ENCODE peak calls at places on chromosomes 3 and 15, in six cellular contexts. One of them, this sample, is unnamed.
A peak's percentile ranks its signal among the peaks of the same experiment; 100 is the strongest.

GRCh38 chr3:31531465-31531991 is 1.2 kb upstream of the STT3B start:
- DNase-seq in activated CD4-positive, alpha-beta T cell treated with anti-CD3 and anti-CD28 coated beads, Interleukin-2, amount 10 ng/mL, durations not matched to agents 7 days and 5 days: no peak
- DNase-seq in cerebellum: no peak
- DNase-seq in H9: no peak
- DNase-seq in stimulated activated CD4-positive, alpha-beta T cell treated with anti-CD3 and anti-CD28 coated beads, Interleukin-1b, Interleukin-23, amount 100 ng/mL, for 1 hour: no peak
- DNase-seq in HTR-8/SVneo: no peak
- DNase-seq in this sample: no peak

GRCh38 chr3:128432898-128433629 is 33.6 kb downstream of the DNAJB8 start:
- DNase-seq in activated CD4-positive, alpha-beta T cell treated with anti-CD3 and anti-CD28 coated beads, Interleukin-2, amount 10 ng/mL, durations not matched to agents 7 days and 5 days: no peak
- DNase-seq in cerebellum: no peak
- DNase-seq in H9: peak; percentile 74
- DNase-seq in stimulated activated CD4-positive, alpha-beta T cell treated with anti-CD3 and anti-CD28 coated beads, Interleukin-1b, Interleukin-23, amount 100 ng/mL, for 1 hour: no peak
- DNase-seq in HTR-8/SVneo: no peak
- DNase-seq in this sample: no peak

GRCh38 chr3:186418601-186419238 is 56.7 kb upstream of the DGKG start:
- DNase-seq in activated CD4-positive, alpha-beta T cell treated with anti-CD3 and anti-CD28 coated beads, Interleukin-2, amount 10 ng/mL, durations not matched to agents 7 days and 5 days: no peak
- DNase-seq in cerebellum: no peak
- DNase-seq in H9: peak; percentile 46
- DNase-seq in stimulated activated CD4-positive, alpha-beta T cell treated with anti-CD3 and anti-CD28 coated beads, Interleukin-1b, Interleukin-23, amount 100 ng/mL, for 1 hour: no peak
- DNase-seq in HTR-8/SVneo: no peak
- DNase-seq in this sample: no peak

GRCh38 chr15:25136119-25136518 is 181.3 kb downstream of the SNRPN start:
- DNase-seq in activated CD4-positive, alpha-beta T cell treated with anti-CD3 and anti-CD28 coated beads, Interleukin-2, amount 10 ng/mL, durations not matched to agents 7 days and 5 days: no peak
- DNase-seq in cerebellum: no peak
- DNase-seq in H9: no peak
- DNase-seq in stimulated activated CD4-positive, alpha-beta T cell treated with anti-CD3 and anti-CD28 coated beads, Interleukin-1b, Interleukin-23, amount 100 ng/mL, for 1 hour: no peak
- DNase-seq in HTR-8/SVneo: no peak
- DNase-seq in this sample: peak; percentile 1

GRCh38 chr3:11306815-11307589 is 34.8 kb downstream of the ATG7 start:
- DNase-seq in activated CD4-positive, alpha-beta T cell treated with anti-CD3 and anti-CD28 coated beads, Interleukin-2, amount 10 ng/mL, durations not matched to agents 7 days and 5 days: peak; percentile 46
- DNase-seq in cerebellum: no peak
- DNase-seq in H9: no peak
- DNase-seq in stimulated activated CD4-positive, alpha-beta T cell treated with anti-CD3 and anti-CD28 coated beads, Interleukin-1b, Interleukin-23, amount 100 ng/mL, for 1 hour: no peak
- DNase-seq in HTR-8/SVneo: no peak
- DNase-seq in this sample: no peak

GRCh38 chr3:183555541-183556081 is at the start of gene KLHL6:
- DNase-seq in activated CD4-positive, alpha-beta T cell treated with anti-CD3 and anti-CD28 coated beads, Interleukin-2, amount 10 ng/mL, durations not matched to agents 7 days and 5 days: peak; percentile 79
- DNase-seq in cerebellum: no peak
- DNase-seq in H9: no peak
- DNase-seq in stimulated activated CD4-positive, alpha-beta T cell treated with anti-CD3 and anti-CD28 coated beads, Interleukin-1b, Interleukin-23, amount 100 ng/mL, for 1 hour: peak; percentile 32
- DNase-seq in HTR-8/SVneo: no peak
- DNase-seq in this sample: no peak

GRCh38 chr3:50630394-50630793 is 13.4 kb downstream of the MAPKAPK3 start:
- DNase-seq in activated CD4-positive, alpha-beta T cell treated with anti-CD3 and anti-CD28 coated beads, Interleukin-2, amount 10 ng/mL, durations not matched to agents 7 days and 5 days: no peak
- DNase-seq in cerebellum: no peak
- DNase-seq in H9: no peak
- DNase-seq in stimulated activated CD4-positive, alpha-beta T cell treated with anti-CD3 and anti-CD28 coated beads, Interleukin-1b, Interleukin-23, amount 100 ng/mL, for 1 hour: no peak
- DNase-seq in HTR-8/SVneo: no peak
- DNase-seq in this sample: no peak

GRCh38 chr15:27342991-27343390 is 372.0 kb downstream of the GABRG3 start:
- DNase-seq in activated CD4-positive, alpha-beta T cell treated with anti-CD3 and anti-CD28 coated beads, Interleukin-2, amount 10 ng/mL, durations not matched to agents 7 days and 5 days: no peak
- DNase-seq in cerebellum: no peak
- DNase-seq in H9: no peak
- DNase-seq in stimulated activated CD4-positive, alpha-beta T cell treated with anti-CD3 and anti-CD28 coated beads, Interleukin-1b, Interleukin-23, amount 100 ng/mL, for 1 hour: no peak
- DNase-seq in HTR-8/SVneo: no peak
- DNase-seq in this sample: peak; percentile 15

GRCh38 chr3:45537960-45538640 is 56.5 kb upstream of the LIMD1 start:
- DNase-seq in activated CD4-positive, alpha-beta T cell treated with anti-CD3 and anti-CD28 coated beads, Interleukin-2, amount 10 ng/mL, durations not matched to agents 7 days and 5 days: no peak
- DNase-seq in cerebellum: no peak
- DNase-seq in H9: no peak
- DNase-seq in stimulated activated CD4-positive, alpha-beta T cell treated with anti-CD3 and anti-CD28 coated beads, Interleukin-1b, Interleukin-23, amount 100 ng/mL, for 1 hour: no peak
- DNase-seq in HTR-8/SVneo: no peak
- DNase-seq in this sample: no peak

GRCh38 chr3:133825969-133826727 is 20.5 kb downstream of the SRPRB start:
- DNase-seq in activated CD4-positive, alpha-beta T cell treated with anti-CD3 and anti-CD28 coated beads, Interleukin-2, amount 10 ng/mL, durations not matched to agents 7 days and 5 days: no peak
- DNase-seq in cerebellum: no peak
- DNase-seq in H9: no peak
- DNase-seq in stimulated activated CD4-positive, alpha-beta T cell treated with anti-CD3 and anti-CD28 coated beads, Interleukin-1b, Interleukin-23, amount 100 ng/mL, for 1 hour: no peak
- DNase-seq in HTR-8/SVneo: no peak
- DNase-seq in this sample: no peak

GRCh38 chr15:92650966-92651365 is 4.6 kb downstream of the FAM174B start:
- DNase-seq in activated CD4-positive, alpha-beta T cell treated with anti-CD3 and anti-CD28 coated beads, Interleukin-2, amount 10 ng/mL, durations not matched to agents 7 days and 5 days: no peak
- DNase-seq in cerebellum: no peak
- DNase-seq in H9: no peak
- DNase-seq in stimulated activated CD4-positive, alpha-beta T cell treated with anti-CD3 and anti-CD28 coated beads, Interleukin-1b, Interleukin-23, amount 100 ng/mL, for 1 hour: no peak
- DNase-seq in HTR-8/SVneo: no peak
- DNase-seq in this sample: no peak

GRCh38 chr3:127209840-127210653 is 17.1 kb downstream of the PRR23E start:
- DNase-seq in activated CD4-positive, alpha-beta T cell treated with anti-CD3 and anti-CD28 coated beads, Interleukin-2, amount 10 ng/mL, durations not matched to agents 7 days and 5 days: no peak
- DNase-seq in cerebellum: no peak
- DNase-seq in H9: peak; percentile 21
- DNase-seq in stimulated activated CD4-positive, alpha-beta T cell treated with anti-CD3 and anti-CD28 coated beads, Interleukin-1b, Interleukin-23, amount 100 ng/mL, for 1 hour: no peak
- DNase-seq in HTR-8/SVneo: no peak
- DNase-seq in this sample: no peak

GRCh38 chr3:49122022-49122421 is 1.4 kb upstream of the USP19 start:
- DNase-seq in activated CD4-positive, alpha-beta T cell treated with anti-CD3 and anti-CD28 coated beads, Interleukin-2, amount 10 ng/mL, durations not matched to agents 7 days and 5 days: no peak
- DNase-seq in cerebellum: no peak
- DNase-seq in H9: no peak
- DNase-seq in stimulated activated CD4-positive, alpha-beta T cell treated with anti-CD3 and anti-CD28 coated beads, Interleukin-1b, Interleukin-23, amount 100 ng/mL, for 1 hour: no peak
- DNase-seq in HTR-8/SVneo: no peak
- DNase-seq in this sample: no peak

GRCh38 chr15:29822100-29822684 is at the start of gene TJP1:
- DNase-seq in activated CD4-positive, alpha-beta T cell treated with anti-CD3 and anti-CD28 coated beads, Interleukin-2, amount 10 ng/mL, durations not matched to agents 7 days and 5 days: no peak
- DNase-seq in cerebellum: peak; percentile 76
- DNase-seq in H9: peak; percentile 83
- DNase-seq in stimulated activated CD4-positive, alpha-beta T cell treated with anti-CD3 and anti-CD28 coated beads, Interleukin-1b, Interleukin-23, amount 100 ng/mL, for 1 hour: no peak
- DNase-seq in HTR-8/SVneo: peak; percentile 57
- DNase-seq in this sample: peak; percentile 88

GRCh38 chr15:86311568-86312280 is 232.1 kb downstream of the AGBL1 start:
- DNase-seq in activated CD4-positive, alpha-beta T cell treated with anti-CD3 and anti-CD28 coated beads, Interleukin-2, amount 10 ng/mL, durations not matched to agents 7 days and 5 days: no peak
- DNase-seq in cerebellum: no peak
- DNase-seq in H9: no peak
- DNase-seq in stimulated activated CD4-positive, alpha-beta T cell treated with anti-CD3 and anti-CD28 coated beads, Interleukin-1b, Interleukin-23, amount 100 ng/mL, for 1 hour: no peak
- DNase-seq in HTR-8/SVneo: no peak
- DNase-seq in this sample: no peak

GRCh38 chr3:121748638-121749275 is 784 bp downstream of the GOLGB1 start:
- DNase-seq in activated CD4-positive, alpha-beta T cell treated with anti-CD3 and anti-CD28 coated beads, Interleukin-2, amount 10 ng/mL, durations not matched to agents 7 days and 5 days: peak; percentile 43
- DNase-seq in cerebellum: no peak
- DNase-seq in H9: no peak
- DNase-seq in stimulated activated CD4-positive, alpha-beta T cell treated with anti-CD3 and anti-CD28 coated beads, Interleukin-1b, Interleukin-23, amount 100 ng/mL, for 1 hour: no peak
- DNase-seq in HTR-8/SVneo: no peak
- DNase-seq in this sample: peak; percentile 78

GRCh38 chr3:63067999-63068645 is 192.9 kb upstream of the CADPS start:
- DNase-seq in activated CD4-positive, alpha-beta T cell treated with anti-CD3 and anti-CD28 coated beads, Interleukin-2, amount 10 ng/mL, durations not matched to agents 7 days and 5 days: peak; percentile 42
- DNase-seq in cerebellum: no peak
- DNase-seq in H9: no peak
- DNase-seq in stimulated activated CD4-positive, alpha-beta T cell treated with anti-CD3 and anti-CD28 coated beads, Interleukin-1b, Interleukin-23, amount 100 ng/mL, for 1 hour: no peak
- DNase-seq in HTR-8/SVneo: no peak
- DNase-seq in this sample: peak; percentile 52

GRCh38 chr3:105402287-105402801 is 35.6 kb downstream of the ALCAM start:
- DNase-seq in activated CD4-positive, alpha-beta T cell treated with anti-CD3 and anti-CD28 coated beads, Interleukin-2, amount 10 ng/mL, durations not matched to agents 7 days and 5 days: no peak
- DNase-seq in cerebellum: no peak
- DNase-seq in H9: no peak
- DNase-seq in stimulated activated CD4-positive, alpha-beta T cell treated with anti-CD3 and anti-CD28 coated beads, Interleukin-1b, Interleukin-23, amount 100 ng/mL, for 1 hour: no peak
- DNase-seq in HTR-8/SVneo: peak; percentile 36
- DNase-seq in this sample: peak; percentile 98

GRCh38 chr3:136818851-136819783 is at the start of gene SLC35G2:
- DNase-seq in activated CD4-positive, alpha-beta T cell treated with anti-CD3 and anti-CD28 coated beads, Interleukin-2, amount 10 ng/mL, durations not matched to agents 7 days and 5 days: peak; percentile 19
- DNase-seq in cerebellum: peak; percentile 70
- DNase-seq in H9: peak; percentile 86
- DNase-seq in stimulated activated CD4-positive, alpha-beta T cell treated with anti-CD3 and anti-CD28 coated beads, Interleukin-1b, Interleukin-23, amount 100 ng/mL, for 1 hour: no peak
- DNase-seq in HTR-8/SVneo: peak; percentile 64
- DNase-seq in this sample: peak; percentile 65

GRCh38 chr15:68376447-68377060 is 55.4 kb downstream of the ITGA11 start:
- DNase-seq in activated CD4-positive, alpha-beta T cell treated with anti-CD3 and anti-CD28 coated beads, Interleukin-2, amount 10 ng/mL, durations not matched to agents 7 days and 5 days: no peak
- DNase-seq in cerebellum: no peak
- DNase-seq in H9: peak; percentile 14
- DNase-seq in stimulated activated CD4-positive, alpha-beta T cell treated with anti-CD3 and anti-CD28 coated beads, Interleukin-1b, Interleukin-23, amount 100 ng/mL, for 1 hour: no peak
- DNase-seq in HTR-8/SVneo: no peak
- DNase-seq in this sample: no peak

GRCh38 chr3:149936812-149937230 is 33.9 kb downstream of the PFN2 start:
- DNase-seq in activated CD4-positive, alpha-beta T cell treated with anti-CD3 and anti-CD28 coated beads, Interleukin-2, amount 10 ng/mL, durations not matched to agents 7 days and 5 days: peak; percentile 40
- DNase-seq in cerebellum: peak; percentile 21
- DNase-seq in H9: peak; percentile 73
- DNase-seq in stimulated activated CD4-positive, alpha-beta T cell treated with anti-CD3 and anti-CD28 coated beads, Interleukin-1b, Interleukin-23, amount 100 ng/mL, for 1 hour: no peak
- DNase-seq in HTR-8/SVneo: peak; percentile 63
- DNase-seq in this sample: peak; percentile 61